ENCODE peak calls at places on chromosome 15, in seven cellular contexts. Z is AG10803, W is cardiac muscle cell, G is IMR-90, N is aorta, B is neural progenitor cell, A is right lobe of liver. K is an unnamed sample.

GRCh38 chr15:76866716-76867321 is 38.3 kb downstream of the SCAPER start:
- DNase-seq in Z (peak), W (no peak), G (peak), N (no peak), B (peak), A (no peak), K (peak)

GRCh38 chr15:99113547-99114271 is 8.8 kb downstream of the SYNM start:
- DNase-seq in Z (no peak), W (no peak), G (no peak), N (no peak), B (no peak), A (no peak), K (no peak)

GRCh38 chr15:100794008-100794407 is 85.6 kb upstream of the ALDH1A3 start:
- DNase-seq in Z (no peak), W (no peak), G (no peak), N (no peak), B (no peak), A (no peak), K (no peak)

GRCh38 chr15:53627279-53627678 is 132.2 kb downstream of the WDR72 start:
- DNase-seq in Z (no peak), W (no peak), G (no peak), N (no peak), B (no peak), A (no peak), K (no peak)

GRCh38 chr15:25058080-25058785 is 103.4 kb downstream of the SNRPN start:
- DNase-seq in Z (no peak), W (no peak), G (no peak), N (peak), B (no peak), A (no peak), K (no peak)

GRCh38 chr15:90787881-90788280 is 70.7 kb downstream of the BLM start:
- DNase-seq in Z (no peak), W (no peak), G (peak), N (no peak), B (no peak), A (no peak), K (no peak)

GRCh38 chr15:40070166-40070557 is 31.2 kb upstream of the SRP14 start:
- DNase-seq in Z (no peak), W (no peak), G (no peak), N (no peak), B (no peak), A (no peak), K (no peak)

GRCh38 chr15:45199136-45199810 is 11.5 kb upstream of the SHF start:
- DNase-seq in Z (no peak), W (peak), G (no peak), N (no peak), B (peak), A (no peak), K (no peak)

GRCh38 chr15:55774113-55774970 is 31.4 kb upstream of the PRTG start:
- DNase-seq in Z (peak), W (peak), G (peak), N (no peak), B (peak), A (peak), K (peak)

DNA sequence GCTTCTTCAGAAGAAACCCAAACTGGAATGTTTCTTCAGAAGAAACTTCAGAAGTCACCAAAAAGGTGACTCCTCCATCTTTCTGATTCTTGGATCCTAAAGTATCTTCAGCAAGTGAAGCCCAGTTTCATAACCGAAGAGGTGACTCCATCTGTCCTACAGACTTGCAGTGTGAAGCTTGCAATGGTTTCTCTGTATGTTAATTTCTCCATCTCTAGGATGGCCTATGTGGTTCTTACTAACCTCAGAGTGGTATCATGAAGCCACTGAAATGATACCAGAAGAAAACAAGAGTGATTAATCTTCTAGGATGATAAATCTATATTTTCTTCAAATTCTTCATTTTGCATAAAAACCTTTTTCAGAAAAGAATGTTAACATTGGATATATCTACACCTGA is 495 bp upstream of the AQP9 start:
- DNase-seq in Z (no peak), W (no peak), G (no peak), N (no peak), B (no peak), A (no peak), K (no peak)
- H3K4me3 ChIP-seq in Z (no peak), W (no peak), G (no peak), N (no peak), B (no peak), A (no peak), K (no peak)

GRCh38 chr15:67085237-67085817 is 19.9 kb downstream of the SMAD3 start:
- DNase-seq in Z (no peak), W (no peak), G (no peak), N (peak), B (no peak), A (no peak), K (no peak)
- H3K4me3 ChIP-seq in Z (no peak), W (no peak), G (no peak), N (no peak), B (no peak), A (no peak), K (no peak)

GRCh38 chr15:64501396-64501716 is 41.0 kb downstream of the ZNF609 start:
- DNase-seq in Z (no peak), W (no peak), G (no peak), N (no peak), B (no peak), A (no peak), K (no peak)
- H3K4me3 ChIP-seq in Z (no peak), W (no peak), G (no peak), N (no peak), B (no peak), A (no peak), K (no peak)

GRCh38 chr15:41630616-41631218 is 29.5 kb upstream of the MGA start:
- DNase-seq in Z (no peak), W (no peak), G (no peak), N (no peak), B (no peak), A (no peak), K (no peak)

GRCh38 chr15:41629436-41629835 is 30.8 kb upstream of the MGA start:
- DNase-seq in Z (no peak), W (no peak), G (no peak), N (no peak), B (no peak), A (no peak), K (no peak)

GRCh38 chr15:41627204-41627603 is 33.0 kb upstream of the MGA start:
- DNase-seq in Z (no peak), W (no peak), G (no peak), N (no peak), B (no peak), A (no peak), K (no peak)

GRCh38 chr15:41631880-41632279 is 28.3 kb upstream of the MGA start:
- DNase-seq in Z (no peak), W (no peak), G (no peak), N (no peak), B (no peak), A (no peak), K (no peak)

DNA sequence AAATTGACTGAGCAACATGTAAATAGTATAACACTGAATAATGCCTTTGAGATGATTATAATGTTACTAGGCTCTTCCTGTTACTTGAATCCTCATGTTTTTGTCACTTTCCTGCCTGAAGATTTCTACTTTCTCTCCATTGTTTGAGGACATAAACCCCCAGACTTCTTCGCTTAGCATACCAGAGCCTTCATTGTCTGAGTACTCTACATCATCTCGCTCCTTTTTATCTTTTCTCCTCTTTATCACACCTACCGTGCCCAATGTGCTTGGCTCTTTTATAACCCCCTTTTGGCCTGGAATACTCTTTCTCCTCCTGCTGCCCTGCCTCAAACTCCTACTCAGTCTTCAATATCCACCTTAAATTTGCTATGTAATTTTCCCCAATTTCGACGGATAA is 30.3 kb upstream of the MGA start:
- DNase-seq in Z (no peak), W (no peak), G (no peak), N (no peak), B (no peak), A (no peak), K (no peak)
- H3K4me3 ChIP-seq in Z (no peak), W (no peak), G (no peak), N (no peak), B (no peak), A (no peak), K (no peak)

GRCh38 chr15:49035825-49036224 is 10.4 kb downstream of the SECISBP2L start:
- DNase-seq in Z (no peak), W (no peak), G (no peak), N (no peak), B (no peak), A (no peak), K (no peak)

GRCh38 chr15:49036650-49037545 is 9.3 kb downstream of the SECISBP2L start:
- DNase-seq in Z (peak), W (no peak), G (peak), N (no peak), B (no peak), A (no peak), K (peak)

GRCh38 chr15:49026700-49027099 is 19.5 kb downstream of the SECISBP2L start:
- DNase-seq in Z (no peak), W (no peak), G (no peak), N (no peak), B (no peak), A (no peak), K (no peak)

GRCh38 chr15:49032601-49033145 is 13.6 kb downstream of the SECISBP2L start:
- DNase-seq in Z (no peak), W (no peak), G (no peak), N (no peak), B (no peak), A (no peak), K (no peak)

DNA sequence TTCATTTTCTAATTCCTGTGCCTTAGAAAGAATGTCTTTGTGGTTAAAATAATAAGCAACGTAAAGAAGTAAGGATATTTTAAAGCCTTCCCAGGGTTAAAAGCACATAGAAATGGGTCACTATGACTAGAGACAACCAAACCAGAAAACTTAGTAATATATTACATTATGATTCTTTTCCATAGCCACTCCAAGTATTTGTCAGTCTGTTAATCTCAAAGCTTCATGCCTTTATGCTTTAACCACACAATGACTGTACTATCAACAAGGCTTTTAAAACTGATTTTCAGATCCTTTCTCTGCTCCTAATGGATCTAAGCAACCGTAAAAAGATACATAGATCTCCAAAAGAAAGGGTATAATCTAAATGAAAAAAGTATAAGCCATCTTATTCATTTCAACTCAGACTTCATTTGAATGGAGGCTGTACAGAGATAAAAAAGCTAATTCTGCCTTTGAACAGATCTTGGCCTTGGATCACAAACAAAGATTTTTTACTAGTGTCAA is 14.4 kb downstream of the SECISBP2L start:
- DNase-seq in Z (no peak), W (no peak), G (peak), N (no peak), B (no peak), A (no peak), K (no peak)
- H3K4me3 ChIP-seq in Z (no peak), W (no peak), G (no peak), N (no peak), B (no peak), A (no peak), K (no peak)

GRCh38 chr15:31342781-31343626 is 16.4 kb downstream of the KLF13 start:
- DNase-seq in Z (no peak), W (no peak), G (no peak), N (no peak), B (peak), A (no peak), K (no peak)
- H3K4me3 ChIP-seq in Z (no peak), W (no peak), G (no peak), N (no peak), B (no peak), A (no peak), K (no peak)

DNA sequence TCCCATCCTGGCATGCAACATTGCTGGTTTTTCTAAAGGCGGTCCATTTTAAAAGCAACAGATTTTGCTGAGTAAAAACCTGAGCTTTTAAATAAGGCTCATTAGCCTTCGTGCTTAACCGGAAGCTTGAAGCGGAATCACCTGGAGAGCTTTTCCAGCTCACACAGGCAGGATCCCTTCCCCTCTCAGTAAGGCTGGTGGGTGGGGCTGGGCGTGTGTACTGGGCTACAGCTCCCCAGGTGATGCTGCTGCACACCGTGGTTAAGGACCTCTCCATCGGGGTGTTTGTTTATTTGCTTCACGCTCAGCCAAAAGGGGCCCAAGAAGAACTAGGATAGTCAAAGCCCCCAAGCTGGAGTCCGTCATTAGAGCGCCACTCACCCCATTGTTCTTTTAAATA is 17.2 kb upstream of the MEX3B start:
- DNase-seq in Z (no peak), W (no peak), G (no peak), N (no peak), B (peak), A (no peak), K (no peak)
- H3K4me3 ChIP-seq in Z (no peak), W (no peak), G (no peak), N (no peak), B (peak), A (no peak), K (no peak)

GRCh38 chr15:60000824-60001641 is 3.1 kb upstream of the FOXB1 start:
- DNase-seq in Z (no peak), W (no peak), G (no peak), N (no peak), B (peak), A (no peak), K (no peak)
- H3K4me3 ChIP-seq in Z (no peak), W (no peak), G (no peak), N (no peak), B (peak), A (no peak), K (no peak)

K was measured in fibroblast of mammary gland.